ENCODE peak calls at places on chromosomes 7 and 10, in four cellular contexts. One of them, this sample, is unnamed.

GRCh38 chr10:46556515-46557318 is at the start of gene GPRIN2:
- DNase-seq in fibroblast of the aortic adventitia: no peak
- DNase-seq in MM.1S: peak
- DNase-seq in dorsolateral prefrontal cortex: peak
- DNase-seq in this sample: no peak

GRCh38 chr7:55212838-55213237 is 152.3 kb upstream of the LANCL2 start:
- DNase-seq in fibroblast of the aortic adventitia: no peak
- DNase-seq in dorsolateral prefrontal cortex: no peak
- DNase-seq in MM.1S: no peak
- DNase-seq in this sample: no peak

GRCh38 chr7:84200859-84201258 is 6.3 kb upstream of the SEMA3A start:
- DNase-seq in dorsolateral prefrontal cortex: no peak
- DNase-seq in MM.1S: no peak
- DNase-seq in fibroblast of the aortic adventitia: no peak
- DNase-seq in this sample: peak

GRCh38 chr7:16420329-16420648 is 1.0 kb downstream of the CRPPA start:
- DNase-seq in MM.1S: no peak
- DNase-seq in dorsolateral prefrontal cortex: no peak
- DNase-seq in fibroblast of the aortic adventitia: no peak
- DNase-seq in this sample: no peak

GRCh38 chr7:129612112-129613015 is 844 bp downstream of the NRF1 start:
- DNase-seq in MM.1S: peak
- DNase-seq in fibroblast of the aortic adventitia: peak
- DNase-seq in dorsolateral prefrontal cortex: peak
- DNase-seq in this sample: peak

GRCh38 chr10:129605986-129606518 is 139.0 kb downstream of the MGMT start:
- DNase-seq in dorsolateral prefrontal cortex: no peak
- DNase-seq in MM.1S: no peak
- DNase-seq in fibroblast of the aortic adventitia: no peak
- DNase-seq in this sample: no peak

GRCh38 chr10:556971-557370 is 132.5 kb downstream of the DIP2C start:
- DNase-seq in MM.1S: no peak
- DNase-seq in fibroblast of the aortic adventitia: no peak
- DNase-seq in dorsolateral prefrontal cortex: no peak
- DNase-seq in this sample: no peak

GRCh38 chr7:22219036-22219435 is 137.9 kb downstream of the RAPGEF5 start:
- DNase-seq in dorsolateral prefrontal cortex: no peak
- DNase-seq in MM.1S: no peak
- DNase-seq in fibroblast of the aortic adventitia: peak
- DNase-seq in this sample: peak

GRCh38 chr10:131844546-131845084 is 56.2 kb upstream of the PPP2R2D start:
- DNase-seq in fibroblast of the aortic adventitia: no peak
- DNase-seq in dorsolateral prefrontal cortex: no peak
- DNase-seq in MM.1S: no peak
- DNase-seq in this sample: no peak

GRCh38 chr7:2638224-2638991 is 6.6 kb downstream of the TTYH3 start:
- DNase-seq in dorsolateral prefrontal cortex: no peak
- DNase-seq in fibroblast of the aortic adventitia: peak
- DNase-seq in MM.1S: no peak
- DNase-seq in this sample: peak

GRCh38 chr7:133484135-133484534 is 231.3 kb downstream of the EXOC4 start:
- DNase-seq in dorsolateral prefrontal cortex: no peak
- DNase-seq in MM.1S: no peak
- DNase-seq in fibroblast of the aortic adventitia: no peak
- DNase-seq in this sample: peak

GRCh38 chr7:19920705-19921104 is 147.3 kb upstream of the TMEM196 start:
- DNase-seq in MM.1S: no peak
- DNase-seq in dorsolateral prefrontal cortex: no peak
- DNase-seq in fibroblast of the aortic adventitia: no peak
- DNase-seq in this sample: no peak

GRCh38 chr7:40965016-40965415 is 737.9 kb downstream of the INHBA start:
- DNase-seq in fibroblast of the aortic adventitia: no peak
- DNase-seq in dorsolateral prefrontal cortex: no peak
- DNase-seq in MM.1S: no peak
- DNase-seq in this sample: no peak

GRCh38 chr10:110497438-110498086 is at the start of gene DUSP5:
- DNase-seq in fibroblast of the aortic adventitia: peak
- DNase-seq in MM.1S: peak
- DNase-seq in dorsolateral prefrontal cortex: peak
- DNase-seq in this sample: peak

GRCh38 chr7:134885967-134886352 is 100.3 kb upstream of the AGBL3 start:
- DNase-seq in MM.1S: no peak
- DNase-seq in dorsolateral prefrontal cortex: no peak
- DNase-seq in fibroblast of the aortic adventitia: peak
- DNase-seq in this sample: peak

GRCh38 chr10:116198636-116199035 is 74.4 kb downstream of the GFRA1 start:
- DNase-seq in dorsolateral prefrontal cortex: no peak
- DNase-seq in fibroblast of the aortic adventitia: no peak
- DNase-seq in MM.1S: no peak
- DNase-seq in this sample: no peak

GRCh38 chr10:72083234-72084093 is 4.9 kb downstream of the SPOCK2 start:
- DNase-seq in MM.1S: no peak
- DNase-seq in fibroblast of the aortic adventitia: no peak
- DNase-seq in dorsolateral prefrontal cortex: no peak
- DNase-seq in this sample: no peak

GRCh38 chr7:145848691-145849090 is 267.9 kb upstream of the CNTNAP2 start:
- DNase-seq in dorsolateral prefrontal cortex: no peak
- DNase-seq in fibroblast of the aortic adventitia: no peak
- DNase-seq in MM.1S: peak
- DNase-seq in this sample: peak

GRCh38 chr10:67934331-67934730 is 49.9 kb downstream of the SIRT1 start:
- DNase-seq in MM.1S: no peak
- DNase-seq in dorsolateral prefrontal cortex: no peak
- DNase-seq in fibroblast of the aortic adventitia: no peak
- DNase-seq in this sample: no peak

GRCh38 chr7:80724249-80724871 is 85.9 kb downstream of the CD36 start:
- DNase-seq in MM.1S: no peak
- DNase-seq in fibroblast of the aortic adventitia: peak
- DNase-seq in dorsolateral prefrontal cortex: no peak
- DNase-seq in this sample: peak

GRCh38 chr10:15245530-15245929 is 77.0 kb upstream of the NMT2 start:
- DNase-seq in MM.1S: no peak
- DNase-seq in fibroblast of the aortic adventitia: peak
- DNase-seq in dorsolateral prefrontal cortex: no peak
- DNase-seq in this sample: peak

GRCh38 chr10:70600512-70601395 is 1.8 kb downstream of the PRF1 start:
- DNase-seq in fibroblast of the aortic adventitia: no peak
- DNase-seq in dorsolateral prefrontal cortex: no peak
- DNase-seq in MM.1S: no peak
- DNase-seq in this sample: no peak

GRCh38 chr10:113856563-113856962 is 2.1 kb downstream of the NHLRC2 start:
- DNase-seq in fibroblast of the aortic adventitia: peak
- DNase-seq in dorsolateral prefrontal cortex: no peak
- DNase-seq in MM.1S: no peak
- DNase-seq in this sample: no peak

GRCh38 chr10:48233643-48234042 is 40.9 kb downstream of the FRMPD2 start:
- DNase-seq in dorsolateral prefrontal cortex: no peak
- DNase-seq in MM.1S: no peak
- DNase-seq in fibroblast of the aortic adventitia: no peak
- DNase-seq in this sample: no peak

GRCh38 chr7:11760372-11760771 is 71.6 kb downstream of the THSD7A start:
- DNase-seq in MM.1S: no peak
- DNase-seq in dorsolateral prefrontal cortex: no peak
- DNase-seq in fibroblast of the aortic adventitia: no peak
- DNase-seq in this sample: peak

GRCh38 chr10:131901181-131901829 is 497 bp downstream of the PPP2R2D start:
- DNase-seq in MM.1S: peak
- DNase-seq in dorsolateral prefrontal cortex: peak
- DNase-seq in fibroblast of the aortic adventitia: peak
- DNase-seq in this sample: peak

GRCh38 chr7:87784424-87784823 is 91.7 kb downstream of the SLC25A40 start:
- DNase-seq in MM.1S: peak
- DNase-seq in dorsolateral prefrontal cortex: no peak
- DNase-seq in fibroblast of the aortic adventitia: peak
- DNase-seq in this sample: peak
- TF ChIP-seq CTCF in MM.1S: peak
- TF ChIP-seq CTCF in dorsolateral prefrontal cortex: no peak
- TF ChIP-seq CTCF in fibroblast of the aortic adventitia: no peak
- TF ChIP-seq CTCF in this sample: peak

DNA sequence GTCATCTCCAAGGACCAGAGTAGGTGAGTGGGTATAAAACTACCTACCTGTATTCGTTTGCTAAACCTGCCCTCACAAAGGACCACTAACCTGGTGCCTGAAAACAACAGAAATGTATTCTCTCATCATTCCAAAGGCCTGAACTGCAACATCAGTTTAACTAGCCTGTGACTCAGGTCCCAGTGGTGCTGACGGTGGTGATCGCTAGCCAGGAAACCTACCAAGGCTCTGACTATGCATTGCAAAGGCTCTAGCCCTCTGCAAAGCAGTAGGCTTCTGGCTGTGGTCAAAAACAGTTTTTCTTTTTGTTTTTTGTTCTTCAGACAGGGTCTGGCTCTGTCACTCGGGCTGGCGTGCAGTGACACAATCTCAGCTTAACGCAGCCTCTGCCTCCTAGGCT is 107.5 kb downstream of the NPTX2 start:
- DNase-seq in fibroblast of the aortic adventitia: no peak
- DNase-seq in dorsolateral prefrontal cortex: no peak
- DNase-seq in MM.1S: no peak
- DNase-seq in this sample: no peak
- H3K4me3 ChIP-seq in fibroblast of the aortic adventitia: no peak
- H3K4me3 ChIP-seq in dorsolateral prefrontal cortex: no peak
- H3K4me3 ChIP-seq in MM.1S: no peak
- H3K4me3 ChIP-seq in this sample: no peak

GRCh38 chr7:154998481-154998880 is 4.4 kb downstream of the PAXIP1 start:
- DNase-seq in dorsolateral prefrontal cortex: no peak
- DNase-seq in fibroblast of the aortic adventitia: no peak
- DNase-seq in MM.1S: no peak
- DNase-seq in this sample: no peak
- TF ChIP-seq CTCF in dorsolateral prefrontal cortex: no peak
- TF ChIP-seq CTCF in fibroblast of the aortic adventitia: no peak
- TF ChIP-seq CTCF in MM.1S: no peak
- TF ChIP-seq CTCF in this sample: no peak

DNA sequence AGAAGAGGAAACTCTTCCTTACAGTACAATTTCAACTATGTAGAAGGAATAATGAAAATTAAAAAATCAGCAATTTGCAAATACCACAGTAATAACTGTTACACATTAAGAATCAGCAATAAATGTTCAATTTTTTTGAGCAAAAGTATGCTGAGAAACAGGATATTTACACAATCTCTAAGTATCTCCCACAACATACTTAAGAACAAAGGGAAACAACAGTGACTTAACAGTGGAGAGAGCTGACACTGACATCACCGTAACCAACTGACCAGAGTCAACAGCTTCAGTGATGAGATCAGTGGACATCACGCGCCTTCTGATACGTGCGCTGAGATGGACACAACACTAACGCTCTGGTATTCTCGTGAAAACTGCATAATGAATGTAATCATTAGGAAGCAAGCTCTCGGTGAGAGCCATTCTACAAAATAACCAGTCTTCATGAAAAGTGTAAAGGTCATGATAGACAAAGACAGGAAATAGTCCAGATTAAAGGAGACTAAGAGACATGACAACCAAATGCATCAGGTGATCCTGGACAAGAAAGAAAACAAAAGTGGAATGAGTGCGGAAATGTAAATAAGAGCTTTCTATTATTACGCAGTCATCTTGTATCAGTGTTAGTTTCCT is 82.6 kb downstream of the PIP4K2A start:
- DNase-seq in fibroblast of the aortic adventitia: peak
- DNase-seq in MM.1S: no peak
- DNase-seq in dorsolateral prefrontal cortex: peak
- DNase-seq in this sample: peak
- H3K4me3 ChIP-seq in fibroblast of the aortic adventitia: no peak
- H3K4me3 ChIP-seq in MM.1S: no peak
- H3K4me3 ChIP-seq in dorsolateral prefrontal cortex: peak
- H3K4me3 ChIP-seq in this sample: no peak

GRCh38 chr10:5963071-5963470 is 14.3 kb downstream of the IL15RA start:
- DNase-seq in fibroblast of the aortic adventitia: no peak
- DNase-seq in MM.1S: no peak
- DNase-seq in dorsolateral prefrontal cortex: no peak
- DNase-seq in this sample: no peak
- TF ChIP-seq CTCF in fibroblast of the aortic adventitia: no peak
- TF ChIP-seq CTCF in MM.1S: no peak
- TF ChIP-seq CTCF in dorsolateral prefrontal cortex: no peak
- TF ChIP-seq CTCF in this sample: peak

GRCh38 chr10:103493911-103494877 is 689 bp downstream of the NEURL1 start:
- DNase-seq in fibroblast of the aortic adventitia: no peak
- DNase-seq in MM.1S: peak
- DNase-seq in dorsolateral prefrontal cortex: no peak
- DNase-seq in this sample: no peak

GRCh38 chr10:103491729-103492364 is 1.7 kb upstream of the NEURL1 start:
- DNase-seq in MM.1S: no peak
- DNase-seq in fibroblast of the aortic adventitia: peak
- DNase-seq in dorsolateral prefrontal cortex: no peak
- DNase-seq in this sample: peak

GRCh38 chr10:103493362-103493871 is at the start of gene NEURL1:
- DNase-seq in dorsolateral prefrontal cortex: peak
- DNase-seq in fibroblast of the aortic adventitia: no peak
- DNase-seq in MM.1S: peak
- DNase-seq in this sample: no peak

GRCh38 chr10:103490986-103491314 is 2.6 kb upstream of the NEURL1 start:
- DNase-seq in fibroblast of the aortic adventitia: no peak
- DNase-seq in MM.1S: no peak
- DNase-seq in dorsolateral prefrontal cortex: no peak
- DNase-seq in this sample: no peak

GRCh38 chr10:103492655-103493261 is 747 bp upstream of the NEURL1 start:
- DNase-seq in fibroblast of the aortic adventitia: no peak
- DNase-seq in dorsolateral prefrontal cortex: no peak
- DNase-seq in MM.1S: no peak
- DNase-seq in this sample: no peak
- H3K4me3 ChIP-seq in fibroblast of the aortic adventitia: no peak
- H3K4me3 ChIP-seq in dorsolateral prefrontal cortex: peak
- H3K4me3 ChIP-seq in MM.1S: peak
- H3K4me3 ChIP-seq in this sample: no peak

DNA sequence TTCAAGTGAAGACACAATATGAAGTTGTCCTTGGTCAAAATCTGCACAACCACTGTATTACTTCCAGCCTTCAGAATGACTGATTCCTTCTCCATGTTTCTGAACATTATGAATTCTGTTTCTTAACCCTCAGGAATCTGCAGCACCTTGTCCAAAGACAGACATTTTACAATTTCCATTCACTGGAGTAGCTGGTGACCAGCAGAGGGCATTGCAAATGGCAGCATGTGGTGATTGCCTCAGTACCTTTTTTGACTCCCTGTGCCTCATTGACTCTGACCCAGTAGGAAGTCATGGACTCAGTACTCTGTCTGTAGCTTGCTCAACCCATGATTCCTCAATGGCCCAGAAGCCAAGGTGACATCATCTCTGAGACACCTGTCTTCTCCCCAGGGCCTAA is 879 bp upstream of the VPS41 start:
- DNase-seq in dorsolateral prefrontal cortex: no peak
- DNase-seq in fibroblast of the aortic adventitia: no peak
- DNase-seq in MM.1S: no peak
- DNase-seq in this sample: no peak
- TF ChIP-seq CTCF in dorsolateral prefrontal cortex: no peak
- TF ChIP-seq CTCF in fibroblast of the aortic adventitia: no peak
- TF ChIP-seq CTCF in MM.1S: peak
- TF ChIP-seq CTCF in this sample: peak

GRCh38 chr7:94375167-94375566 is 19.5 kb upstream of the COL1A2 start:
- DNase-seq in fibroblast of the aortic adventitia: peak
- DNase-seq in dorsolateral prefrontal cortex: no peak
- DNase-seq in MM.1S: no peak
- DNase-seq in this sample: peak
- H3K4me3 ChIP-seq in fibroblast of the aortic adventitia: peak
- H3K4me3 ChIP-seq in dorsolateral prefrontal cortex: no peak
- H3K4me3 ChIP-seq in MM.1S: no peak
- H3K4me3 ChIP-seq in this sample: peak

GRCh38 chr10:16809074-16809718 is 8.0 kb downstream of the RSU1 start:
- DNase-seq in MM.1S: peak
- DNase-seq in dorsolateral prefrontal cortex: no peak
- DNase-seq in fibroblast of the aortic adventitia: peak
- DNase-seq in this sample: peak
- TF ChIP-seq CTCF in MM.1S: peak
- TF ChIP-seq CTCF in dorsolateral prefrontal cortex: peak
- TF ChIP-seq CTCF in fibroblast of the aortic adventitia: peak
- TF ChIP-seq CTCF in this sample: peak

This sample was measured in choroid plexus epithelial cell.